ENCODE peak calls at places on chromosomes 6 and 20, in eight cellular contexts. P is coronary artery, W is heart left ventricle, B is PC-3, V is RWPE1, E is lung, F is caudate nucleus, J is aorta. S is an unnamed sample.

GRCh38 chr6:88679841-88680240 is 283.6 kb downstream of the RNGTT start:
- DNase-seq in J (no peak), P (no peak), V (no peak), W (no peak), F (no peak), B (no peak), E (no peak), S (no peak)

GRCh38 chr20:59948828-59949720 is 8.9 kb downstream of the FAM217B start:
- DNase-seq in W (no peak), J (no peak), V (peak; percentile 48), F (no peak), E (no peak), P (no peak), B (peak; percentile 69), S (no peak)

GRCh38 chr6:54525731-54526130 is 217.5 kb downstream of the TINAG start:
- DNase-seq in W (no peak), E (no peak), V (no peak), F (no peak), B (peak; percentile 76), J (no peak), P (no peak), S (no peak)

GRCh38 chr6:113999284-113999683 is 28.3 kb upstream of the HDAC2 start:
- DNase-seq in W (no peak), J (no peak), E (no peak), V (no peak), F (no peak), P (no peak), B (no peak), S (no peak)

GRCh38 chr6:26521485-26522391 is 16.4 kb upstream of the HMGN4 start:
- DNase-seq in W (peak; percentile 89), F (peak; percentile 47), P (peak; percentile 86), E (peak; percentile 86), J (peak; percentile 93), V (peak; percentile 68), B (peak; percentile 38), S (peak; percentile 68)

GRCh38 chr20:23963941-23964340 is 24.6 kb downstream of the GGTLC1 start:
- DNase-seq in W (no peak), E (no peak), F (no peak), B (no peak), V (no peak), J (no peak), P (no peak), S (no peak)

GRCh38 chr6:122495612-122496011 is 24.0 kb upstream of the SERINC1 start:
- DNase-seq in F (no peak), E (no peak), B (no peak), P (no peak), V (no peak), W (no peak), J (no peak), S (no peak)

GRCh38 chr6:24600903-24601302 is 45.1 kb downstream of the KIAA0319 start:
- DNase-seq in W (no peak), B (no peak), J (no peak), V (no peak), E (no peak), P (no peak), F (no peak), S (no peak)

GRCh38 chr6:114581293-114581692 is 238.5 kb upstream of the HS3ST5 start:
- DNase-seq in P (no peak), F (no peak), E (no peak), B (peak; percentile 1), W (no peak), J (no peak), V (no peak), S (no peak)

GRCh38 chr6:101534821-101535220 is 141.3 kb downstream of the GRIK2 start:
- DNase-seq in E (no peak), W (no peak), P (no peak), V (no peak), J (no peak), B (no peak), F (no peak), S (no peak)

GRCh38 chr6:136866872-136867416 is 44.6 kb downstream of the PEX7 start:
- DNase-seq in F (no peak), J (no peak), E (no peak), W (no peak), B (no peak), V (no peak), P (no peak), S (no peak)

GRCh38 chr20:8943638-8944037 is 125.2 kb upstream of the PLCB4 start:
- DNase-seq in E (no peak), P (no peak), V (no peak), W (no peak), J (no peak), B (no peak), F (no peak), S (no peak)

GRCh38 chr20:4006640-4007039 is 8.7 kb downstream of the RNF24 start:
- DNase-seq in E (no peak), J (no peak), F (peak; percentile 23), V (no peak), B (no peak), P (peak; percentile 79), W (peak; percentile 73), S (no peak)

GRCh38 chr6:142914371-142914770 is 30.6 kb downstream of the HIVEP2 start:
- DNase-seq in E (no peak), J (no peak), W (no peak), P (no peak), V (no peak), B (no peak), F (no peak), S (no peak)

GRCh38 chr20:20211274-20211987 is 156.5 kb upstream of the INSM1 start:
- DNase-seq in E (no peak), V (no peak), P (no peak), B (peak; percentile 58), F (no peak), W (no peak), J (no peak), S (no peak)

GRCh38 chr6:37308084-37308817 is 45.5 kb upstream of the RNF8 start:
- DNase-seq in F (no peak), J (no peak), V (no peak), B (peak; percentile 58), W (no peak), P (no peak), E (peak; percentile 51), S (no peak)

GRCh38 chr6:155509743-155510475 is 54.3 kb upstream of the NOX3 start:
- DNase-seq in W (no peak), J (no peak), E (no peak), F (no peak), B (no peak), V (no peak), P (no peak), S (no peak)

GRCh38 chr6:20056350-20056992 is 155.8 kb downstream of the MBOAT1 start:
- DNase-seq in E (no peak), F (no peak), J (no peak), B (peak; percentile 81), W (no peak), P (no peak), V (peak; percentile 38), S (no peak)

GRCh38 chr6:29813066-29813465 is 14.6 kb upstream of the HLA-G start:
- DNase-seq in W (no peak), J (no peak), V (no peak), F (no peak), P (no peak), E (no peak), B (no peak), S (no peak)

DNA sequence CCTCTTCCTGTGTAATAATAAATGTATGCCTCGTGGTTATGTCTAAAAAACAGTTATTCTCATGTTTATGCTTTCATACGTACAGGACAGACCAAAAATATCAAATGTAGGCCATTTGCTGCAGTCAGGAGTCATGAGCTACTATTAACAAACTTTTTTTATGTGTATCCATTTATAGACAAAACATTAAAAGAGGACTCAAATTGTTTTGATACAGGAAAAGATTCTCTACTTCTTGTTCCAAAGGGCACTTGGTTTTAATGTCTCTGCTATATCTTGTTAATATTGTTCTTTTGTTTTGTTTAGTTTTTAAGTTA is 155.2 kb downstream of the ZDHHC14 start:
- DNase-seq in E (no peak), W (no peak), F (no peak), V (no peak), B (no peak), P (no peak), J (no peak), S (no peak)
- H3K27ac ChIP-seq in E (no peak overlapping the region), W (no peak overlapping the region), F (no peak overlapping the region), V (no peak overlapping the region), B (peak overlapping the region; percentile 83), P (no peak overlapping the region), J (no peak overlapping the region), S (no peak overlapping the region)

DNA sequence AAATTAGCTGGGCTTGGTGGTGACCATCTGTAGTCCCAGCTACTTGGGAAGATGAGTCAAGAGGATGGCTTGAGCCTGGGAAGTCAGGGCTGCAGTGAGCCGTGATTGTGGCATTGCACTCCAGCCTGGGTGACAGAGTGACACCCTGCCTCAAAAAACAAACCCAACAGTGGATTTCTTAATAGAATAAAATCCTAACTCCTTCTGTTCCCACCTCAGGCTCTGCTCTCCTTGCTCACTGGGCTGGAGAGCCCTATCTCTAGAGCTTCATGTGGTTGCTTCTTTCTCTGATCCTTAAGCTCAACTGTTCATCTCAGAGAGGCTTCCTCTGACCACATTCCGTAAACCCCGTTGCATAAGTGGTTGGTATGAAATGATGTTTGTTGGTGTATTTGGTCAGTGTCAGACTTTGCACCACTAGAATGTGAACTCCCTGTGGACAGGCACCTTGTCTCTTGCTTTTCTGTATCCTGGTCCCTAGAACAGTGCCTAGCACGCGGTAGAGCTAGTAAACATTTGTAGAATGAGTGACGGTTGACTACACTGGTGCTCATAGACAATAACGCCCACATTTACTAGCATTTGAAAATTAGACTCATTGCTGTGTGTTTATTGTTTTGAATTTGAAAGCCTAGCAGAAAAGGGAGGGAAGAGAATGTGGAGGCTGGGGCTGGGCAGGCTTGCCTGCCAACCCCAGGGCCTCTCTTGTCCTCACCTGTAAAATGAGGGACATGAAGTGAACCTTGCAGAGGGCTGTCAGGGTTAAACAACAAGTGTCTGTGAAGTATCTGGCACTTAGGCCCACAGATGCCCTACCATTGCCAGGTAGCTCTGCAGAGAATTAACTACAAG is 4.2 kb downstream of the MAPRE1 start:
- DNase-seq in W (no peak), F (no peak), J (peak; percentile 26), B (no peak), E (no peak), P (no peak), V (no peak), S (no peak)
- H3K27ac ChIP-seq in W (no peak overlapping the region), F (no peak overlapping the region), J (no peak overlapping the region), B (no peak overlapping the region), E (peak overlapping the region; percentile 18), P (no peak overlapping the region), V (peak overlapping the region; percentile 57), S (no peak overlapping the region)

GRCh38 chr6:78936515-78936914 is 69.2 kb downstream of the IRAK1BP1 start:
- DNase-seq in P (no peak), F (no peak), E (no peak), J (no peak), B (no peak), V (no peak), W (no peak), S (no peak)
- H3K27ac ChIP-seq in P (no peak overlapping the region), F (no peak overlapping the region), E (no peak overlapping the region), J (no peak overlapping the region), B (no peak overlapping the region), V (no peak overlapping the region), W (peak overlapping the region; percentile 51), S (no peak overlapping the region)

DNA sequence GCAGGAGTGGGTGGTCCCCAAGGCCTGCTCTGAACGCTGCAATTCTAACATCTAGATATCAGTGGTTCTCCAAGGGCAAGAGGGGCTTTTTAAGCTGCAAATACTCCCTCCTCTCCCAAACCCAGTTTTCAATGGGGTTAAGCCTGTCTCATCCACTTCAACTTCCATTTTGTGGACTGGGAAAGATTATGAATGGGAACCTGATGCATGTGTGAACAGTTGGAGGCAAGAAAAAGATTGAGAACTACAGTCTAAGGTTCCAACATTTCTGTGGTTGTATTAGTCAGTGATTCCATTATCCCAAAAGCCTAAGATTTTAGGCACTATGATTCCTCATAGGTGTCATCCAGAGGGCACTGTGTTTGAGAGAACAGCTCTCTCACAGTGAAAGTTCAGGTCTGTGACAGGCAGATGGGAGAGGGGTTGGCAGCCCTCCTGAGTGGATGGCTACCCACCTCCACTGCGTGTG is 53.7 kb downstream of the HNF4A start:
- DNase-seq in J (peak; percentile 16), B (peak; percentile 66), E (no peak), F (no peak), V (peak; percentile 61), W (no peak), P (no peak), S (no peak)
- H3K27ac ChIP-seq in J (no peak overlapping the region), B (peak overlapping the region; percentile 51), E (no peak overlapping the region), F (no peak overlapping the region), V (no peak overlapping the region), W (no peak overlapping the region), P (no peak overlapping the region), S (no peak overlapping the region)

S was measured in CD4-positive, alpha-beta T cell.